ENCODE peak calls at places on chromosomes 1 and 21, in four cellular contexts. L is activated naive CD4-positive, alpha-beta T cell; K is RPMI8226; I is neuronal stem cell. Y is an unnamed sample.

GRCh38 chr1:80779278-80779677 is 1021.5 kb upstream of the ADGRL2 start:
- DNase-seq in I (no peak), L (no peak), K (no peak), Y (no peak)

GRCh38 chr1:230646710-230647302 is 4.5 kb downstream of the COG2 start:
- DNase-seq in L (no peak), I (no peak), K (no peak), Y (no peak)

GRCh38 chr1:2300004-2300771 is 72.1 kb downstream of the SKI start:
- DNase-seq in I (no peak), L (peak; percentile 55), K (no peak), Y (peak; percentile 25)

GRCh38 chr1:116131866-116132605 is 20.8 kb downstream of the MAB21L3 start:
- DNase-seq in I (no peak), K (no peak), L (no peak), Y (no peak)

GRCh38 chr1:16617101-16617727 is 3.9 kb upstream of the NBPF1 start:
- DNase-seq in L (no peak), I (no peak), K (no peak), Y (no peak)

GRCh38 chr1:162279099-162279498 is 97.6 kb downstream of the SPATA46 start:
- DNase-seq in L (no peak), I (no peak), K (no peak), Y (no peak)

GRCh38 chr1:232142403-232143314 is 487.3 kb downstream of the SIPA1L2 start:
- DNase-seq in I (no peak), K (no peak), L (no peak), Y (peak; percentile 82)

GRCh38 chr21:39531777-39532333 is 80.1 kb downstream of the SH3BGR start:
- DNase-seq in K (no peak), I (no peak), L (no peak), Y (no peak)

GRCh38 chr1:224256642-224257041 is 73.3 kb downstream of the NVL start:
- DNase-seq in K (no peak), L (no peak), I (no peak), Y (no peak)

GRCh38 chr1:26994020-26994745 is 691 bp downstream of the TRNP1 start:
- DNase-seq in K (peak; percentile 71), L (no peak), I (no peak), Y (no peak)

GRCh38 chr21:38384675-38385074 is 113.6 kb downstream of the ERG start:
- DNase-seq in L (no peak), I (no peak), K (no peak), Y (no peak)

GRCh38 chr1:40772146-40772770 is 11.3 kb upstream of the KCNQ4 start:
- DNase-seq in K (no peak), L (no peak), I (no peak), Y (no peak)

GRCh38 chr1:160429125-160429551 is 28.8 kb downstream of the VANGL2 start:
- DNase-seq in L (no peak), K (no peak), I (no peak), Y (no peak)

GRCh38 chr1:62687421-62687902 is 724 bp downstream of the DOCK7 start:
- DNase-seq in L (no peak), K (peak; percentile 28), I (peak; percentile 54), Y (peak; percentile 49)

GRCh38 chr1:208541225-208541855 is 297.2 kb upstream of the PLXNA2 start:
- DNase-seq in L (no peak), K (no peak), I (no peak), Y (no peak)

GRCh38 chr1:67200755-67201154 is 34.5 kb downstream of the IL23R start:
- DNase-seq in L (no peak), I (no peak), K (no peak), Y (no peak)

GRCh38 chr1:228868731-228869024 is 133.4 kb downstream of the RHOU start:
- DNase-seq in K (no peak), I (no peak), L (no peak), Y (no peak)

GRCh38 chr1:94926365-94926914 is 470 bp downstream of the CNN3 start:
- DNase-seq in L (peak; percentile 8), I (peak; percentile 51), K (no peak), Y (peak; percentile 71)

GRCh38 chr1:228288536-228289238 is 80.8 kb downstream of the OBSCN start:
- DNase-seq in I (no peak), K (no peak), L (no peak), Y (no peak)

GRCh38 chr1:43802356-43802755 is 95.0 kb downstream of the ST3GAL3 start:
- DNase-seq in L (no peak), K (no peak), I (no peak), Y (no peak)

GRCh38 chr1:13749543-13750307 is 49.7 kb downstream of the PRDM2 start:
- DNase-seq in I (peak; percentile 51), K (peak; percentile 64), L (peak; percentile 30), Y (peak; percentile 59)

GRCh38 chr1:47756411-47756810 is 240.8 kb downstream of the TRABD2B start:
- DNase-seq in L (no peak), K (no peak), I (no peak), Y (no peak)

GRCh38 chr1:246930830-246931548 is 759 bp downstream of the AHCTF1 start:
- DNase-seq in I (peak; percentile 30), L (peak; percentile 6), K (peak; percentile 67), Y (peak; percentile 72)

GRCh38 chr1:236064674-236065508 is at the start of gene NID1:
- DNase-seq in L (no peak), K (no peak), I (peak; percentile 90), Y (peak; percentile 92)

GRCh38 chr1:232767381-232768074 is 37.7 kb upstream of the MAP10 start:
- DNase-seq in I (no peak), K (peak; percentile 88), L (no peak), Y (peak; percentile 70)

GRCh38 chr21:38921511-38922215 is 115.9 kb downstream of the ETS2 start:
- DNase-seq in L (no peak), I (no peak), K (no peak), Y (no peak)

GRCh38 chr21:25243809-25244208 is 363.5 kb downstream of the MRPL39 start:
- DNase-seq in I (no peak), L (no peak), K (no peak), Y (no peak)

GRCh38 chr1:177883581-177883980 is 86.3 kb downstream of the SEC16B start:
- DNase-seq in K (no peak), L (no peak), I (no peak), Y (no peak)

GRCh38 chr1:94250341-94250740 is 13.0 kb upstream of the ARHGAP29 start:
- DNase-seq in L (no peak), K (no peak), I (no peak), Y (no peak)

GRCh38 chr1:174222166-174222949 is 63.0 kb downstream of the RABGAP1L start:
- DNase-seq in I (no peak), K (no peak), L (no peak), Y (peak; percentile 71)

GRCh38 chr21:18117116-18117515 is 127.5 kb upstream of the CHODL start:
- DNase-seq in K (no peak), L (no peak), I (no peak), Y (no peak)

GRCh38 chr1:208682664-208683013 is 438.5 kb upstream of the PLXNA2 start:
- DNase-seq in L (no peak), I (no peak), K (no peak), Y (no peak)

GRCh38 chr1:20442920-20443625 is 42.9 kb downstream of the CAMK2N1 start:
- DNase-seq in I (no peak), L (no peak), K (no peak), Y (no peak)

GRCh38 chr1:162631546-162632233 is 574 bp upstream of the DDR2 start:
- DNase-seq in I (no peak), L (no peak), K (no peak), Y (peak; percentile 86)